ENCODE peak calls at places on chromosomes 12 and 14, in eight cellular contexts. B is HCT116; Q is naive thymus-derived CD4-positive, alpha-beta T cell; D is fibroblast of lung; V is lung; H is tibial artery; I is CD8-positive, alpha-beta memory T cell; Z is prostate gland. F is an unnamed sample.

GRCh38 chr14:99698642-99699041 is 14.5 kb downstream of the CYP46A1 start:
- DNase-seq in Z (no peak), D (no peak), H (no peak), I (no peak), V (no peak), B (no peak), Q (no peak), F (no peak)

GRCh38 chr12:46788247-46788887 is 37.4 kb downstream of the SLC38A4 start:
- DNase-seq in H (no peak), Q (no peak), B (no peak), D (peak; percentile 25), I (no peak), Z (no peak), V (no peak), F (no peak)

GRCh38 chr12:124771462-124772361 is 92.0 kb downstream of the SCARB1 start:
- DNase-seq in Q (peak; percentile 64), Z (peak; percentile 81), V (peak; percentile 80), D (peak; percentile 51), H (peak; percentile 83), B (peak; percentile 39), I (peak; percentile 73), F (peak; percentile 93)

GRCh38 chr12:46395308-46395707 is 22.7 kb upstream of the SLC38A2 start:
- DNase-seq in I (no peak), Q (no peak), D (no peak), B (no peak), Z (no peak), H (no peak), V (no peak), F (no peak)

GRCh38 chr12:10801727-10802126 is 700 bp downstream of the TAS2R7 start:
- DNase-seq in Q (no peak), Z (no peak), D (no peak), V (no peak), I (no peak), B (no peak), H (no peak), F (no peak)

GRCh38 chr12:95073698-95074520 is 491 bp upstream of the NR2C1 start:
- DNase-seq in H (no peak), Q (no peak), D (no peak), V (no peak), Z (no peak), B (no peak), I (no peak), F (no peak)

GRCh38 chr12:73863541-73863940 is 674.1 kb upstream of the ATXN7L3B start:
- DNase-seq in I (no peak), V (no peak), H (no peak), Q (no peak), Z (no peak), B (peak; percentile 21), D (peak; percentile 22), F (no peak)

GRCh38 chr12:69157023-69157655 is 82.2 kb upstream of the CPSF6 start:
- DNase-seq in Q (peak; percentile 81), H (peak; percentile 77), B (peak; percentile 69), D (peak; percentile 72), Z (peak; percentile 61), I (peak; percentile 82), V (peak; percentile 89), F (peak; percentile 95)

DNA sequence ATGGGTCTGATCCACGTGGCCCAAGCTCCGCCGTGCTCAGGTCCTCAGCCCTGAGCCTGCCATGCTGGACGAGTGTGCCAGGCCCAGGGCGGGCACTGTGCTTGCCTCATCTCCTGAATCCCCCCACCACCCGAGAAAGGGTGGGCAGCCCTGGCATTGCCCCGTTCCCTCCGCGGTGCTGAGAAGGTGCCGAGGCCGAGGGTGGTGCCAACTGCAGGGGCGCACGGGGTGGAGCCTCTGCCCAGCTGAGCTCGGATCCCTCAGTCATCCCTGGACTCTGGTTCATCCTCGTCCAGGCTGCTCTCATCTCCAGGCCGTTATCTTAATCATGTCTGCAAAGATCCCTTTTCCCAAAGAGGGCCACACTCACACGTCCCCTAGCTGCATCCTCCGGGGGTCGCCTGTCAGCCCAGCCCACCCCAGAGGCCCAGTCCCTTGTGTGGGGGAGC is 60.6 kb downstream of the NOC4L start:
- DNase-seq in V (no peak), Q (no peak), B (no peak), I (no peak), Z (no peak), D (no peak), H (no peak), F (no peak)
- H3K4me3 ChIP-seq in V (no peak overlapping the region), Q (no peak overlapping the region), B (no peak overlapping the region), I (no peak overlapping the region), Z (no peak overlapping the region), D (no peak overlapping the region), H (peak overlapping the region; percentile 7), F (no peak overlapping the region)

GRCh38 chr14:68940614-68941185 is 38.4 kb downstream of the ACTN1 start:
- DNase-seq in V (no peak), D (peak; percentile 65), Q (no peak), B (no peak), Z (no peak), I (no peak), H (no peak), F (no peak)

GRCh38 chr14:68943107-68943506 is 36.0 kb downstream of the ACTN1 start:
- DNase-seq in D (no peak), H (no peak), V (no peak), Z (no peak), B (no peak), I (no peak), Q (no peak), F (no peak)

GRCh38 chr14:68944162-68944561 is 34.9 kb downstream of the ACTN1 start:
- DNase-seq in H (no peak), D (no peak), B (no peak), Z (no peak), V (no peak), I (no peak), Q (no peak), F (no peak)

GRCh38 chr14:68941820-68942219 is 37.3 kb downstream of the ACTN1 start:
- DNase-seq in H (peak; percentile 62), D (peak; percentile 97), V (no peak), Q (no peak), I (no peak), B (no peak), Z (peak; percentile 75), F (no peak)

DNA sequence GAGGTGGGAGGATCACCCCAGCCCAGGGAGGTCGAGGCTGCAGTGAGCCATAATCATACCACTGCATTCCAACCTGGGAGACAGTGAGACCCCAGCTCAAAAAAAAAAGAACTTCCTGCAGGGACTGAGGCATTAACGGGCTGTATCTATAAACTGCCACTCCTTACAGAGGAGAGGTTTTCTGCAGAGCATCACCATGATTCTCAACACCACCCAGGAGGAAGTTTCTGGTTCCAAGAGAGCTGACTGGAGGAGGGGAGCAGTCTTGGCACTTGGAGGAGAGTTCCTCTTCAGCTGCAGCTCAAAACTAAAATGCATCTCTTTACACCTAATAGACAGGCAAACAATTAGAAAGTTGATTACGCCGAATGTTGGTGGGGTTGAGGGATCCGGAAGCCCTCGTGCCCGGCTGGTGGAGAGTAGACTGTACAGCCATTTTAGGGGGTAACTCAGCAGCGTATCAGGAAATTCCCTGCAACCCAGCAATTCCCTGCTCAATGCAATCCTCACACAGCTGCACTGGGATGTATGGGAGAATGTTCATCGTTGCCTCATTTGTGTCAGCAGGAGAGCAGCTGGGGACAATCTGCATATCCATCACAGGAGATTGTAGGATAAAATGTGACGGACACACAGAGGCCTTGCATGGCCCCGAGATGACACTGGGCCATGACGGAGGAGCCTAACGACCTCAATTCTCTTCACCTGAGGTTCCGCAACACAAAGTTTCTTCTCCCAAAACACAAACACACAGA is 36.6 kb downstream of the ACTN1 start:
- DNase-seq in V (no peak), I (no peak), D (no peak), Z (no peak), Q (no peak), H (no peak), B (no peak), F (no peak)
- H3K4me1 ChIP-seq in V (peaks cover 40% of the 10 kb centered on the region), I (peaks cover 63% of the 10 kb centered on the region), D (peaks cover 70% of the 10 kb centered on the region), Z (peaks cover 25% of the 10 kb centered on the region), Q (peaks cover 76% of the 10 kb centered on the region), H (peaks cover 96% of the 10 kb centered on the region), B (peaks cover 81% of the 10 kb centered on the region), F (peaks cover 5% of the 10 kb centered on the region)

GRCh38 chr14:95419569-95419968 is 96.9 kb downstream of the SYNE3 start:
- DNase-seq in I (no peak), Z (no peak), D (no peak), Q (no peak), V (no peak), B (no peak), H (no peak), F (no peak)

GRCh38 chr14:95418858-95419257 is 97.6 kb downstream of the SYNE3 start:
- DNase-seq in Q (no peak), H (no peak), I (no peak), V (no peak), Z (no peak), B (no peak), D (no peak), F (no peak)

GRCh38 chr14:95415993-95416392 is 96.3 kb upstream of the CLMN start:
- DNase-seq in D (no peak), B (no peak), Z (no peak), V (no peak), H (no peak), I (no peak), Q (no peak), F (no peak)

GRCh38 chr14:95413289-95414215 is 93.8 kb upstream of the CLMN start:
- DNase-seq in B (no peak), D (no peak), Q (no peak), V (no peak), I (no peak), H (peak; percentile 12), Z (no peak), F (no peak)

GRCh38 chr14:95417492-95417891 is 97.8 kb upstream of the CLMN start:
- DNase-seq in V (no peak), H (no peak), B (no peak), I (no peak), D (no peak), Z (no peak), Q (no peak), F (no peak)
- H3K27me3 ChIP-seq in V (no peaks in the 10 kb centered on the region), H (no peaks in the 10 kb centered on the region), B (peaks cover 2% of the 10 kb centered on the region), I (no peaks in the 10 kb centered on the region), D (no peaks in the 10 kb centered on the region), Z (no peaks in the 10 kb centered on the region), Q (no peaks in the 10 kb centered on the region), F (no peaks in the 10 kb centered on the region)

GRCh38 chr12:128959931-128960330 is 106.7 kb downstream of the GLT1D1 start:
- DNase-seq in H (no peak), I (no peak), Z (no peak), V (no peak), B (no peak), D (no peak), Q (no peak), F (no peak)

GRCh38 chr12:128961957-128962356 is 108.7 kb downstream of the GLT1D1 start:
- DNase-seq in H (no peak), Z (no peak), Q (no peak), B (no peak), V (no peak), D (no peak), I (no peak), F (no peak)

GRCh38 chr12:128951448-128951847 is 98.2 kb downstream of the GLT1D1 start:
- DNase-seq in V (no peak), B (no peak), D (no peak), Q (no peak), Z (no peak), I (no peak), H (no peak), F (no peak)

GRCh38 chr12:128961308-128961923 is 108.1 kb downstream of the GLT1D1 start:
- DNase-seq in V (no peak), D (no peak), I (no peak), Z (no peak), B (no peak), H (no peak), Q (no peak), F (no peak)

DNA sequence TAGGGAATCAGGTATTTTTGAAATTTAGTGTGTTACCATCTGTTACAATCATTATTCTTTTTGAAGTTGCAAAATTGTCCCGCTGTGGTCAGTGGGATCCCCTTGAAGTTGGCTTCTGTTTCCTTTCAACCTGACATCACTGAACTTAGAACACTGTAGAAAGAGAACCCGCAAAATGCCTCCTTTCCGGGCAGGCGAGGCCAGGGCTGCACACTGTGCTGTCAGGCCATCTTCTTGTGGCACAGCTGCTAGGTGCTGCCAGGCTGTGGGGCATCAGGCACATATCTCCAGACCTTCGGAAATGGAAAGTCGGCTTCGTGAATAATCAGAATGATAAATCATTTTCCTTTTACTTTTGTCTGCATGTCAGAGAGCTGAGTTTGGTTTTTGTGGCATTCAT is 103.5 kb downstream of the GLT1D1 start:
- DNase-seq in H (no peak), Z (no peak), I (no peak), V (no peak), B (no peak), Q (no peak), D (no peak), F (no peak)
- H3K4me3 ChIP-seq in H (no peak overlapping the region), Z (no peak overlapping the region), I (no peak overlapping the region), V (no peak overlapping the region), B (no peak overlapping the region), Q (no peak overlapping the region), D (no peak overlapping the region), F (no peak overlapping the region)

F was measured in HAP-1.